ENCODE peak calls at places on chromosomes 5 and 9, in four cellular contexts. L is fibroblast of pulmonary artery, B is bronchial epithelial cell, E is esophagus squamous epithelium. O is an unnamed sample.

GRCh38 chr5:8606231-8606630 is 737.3 kb downstream of the MTRR start:
- DNase-seq in B (no peak), L (no peak), E (no peak), O (no peak)

GRCh38 chr5:127536687-127537086 is 19.2 kb downstream of the PRRC1 start:
- DNase-seq in E (no peak), L (peak), B (peak), O (no peak)

GRCh38 chr5:3075309-3075708 is 323.8 kb upstream of the IRX2 start:
- DNase-seq in B (no peak), E (no peak), L (no peak), O (no peak)

GRCh38 chr5:179256229-179257189 is 88.8 kb downstream of the ADAMTS2 start:
- DNase-seq in L (no peak), E (no peak), B (no peak), O (no peak)

GRCh38 chr5:125673359-125673950 is 749.8 kb upstream of the GRAMD2B start:
- DNase-seq in E (no peak), L (no peak), B (no peak), O (no peak)

GRCh38 chr9:30243467-30243866 is 2141.0 kb upstream of the ACO1 start:
- DNase-seq in E (no peak), L (no peak), B (no peak), O (no peak)

GRCh38 chr5:96333397-96333790 is 99.7 kb downstream of the PCSK1 start:
- DNase-seq in E (no peak), B (no peak), L (no peak), O (no peak)

GRCh38 chr5:111197523-111197922 is 26.7 kb upstream of the CAMK4 start:
- DNase-seq in E (no peak), L (peak), B (no peak), O (no peak)

GRCh38 chr9:89281106-89281505 is 29.9 kb upstream of the CKS2 start:
- DNase-seq in B (no peak), E (no peak), L (no peak), O (no peak)

GRCh38 chr5:91059409-91059808 is 323.7 kb downstream of the ARRDC3 start:
- DNase-seq in L (no peak), B (peak), E (no peak), O (peak)

GRCh38 chr5:65722575-65723424 is 795 bp downstream of the NLN start:
- DNase-seq in B (peak), L (peak), E (no peak), O (peak)

GRCh38 chr5:54024466-54024865 is 285.9 kb downstream of the ARL15 start:
- DNase-seq in L (peak), E (no peak), B (peak), O (peak)

GRCh38 chr5:145835839-145836222 is 689 bp upstream of the PRELID2 start:
- DNase-seq in E (no peak), L (no peak), B (no peak), O (no peak)

GRCh38 chr5:95223859-95224258 is 61.0 kb downstream of the MCTP1 start:
- DNase-seq in L (no peak), B (no peak), E (no peak), O (no peak)

GRCh38 chr5:169576181-169576598 is 7.4 kb upstream of the SPDL1 start:
- DNase-seq in E (no peak), B (peak), L (peak), O (peak)

GRCh38 chr5:81971086-81971693 is 633 bp upstream of the ATG10 start:
- DNase-seq in L (peak), E (no peak), B (peak), O (peak)

GRCh38 chr9:88179080-88179521 is 40.8 kb upstream of the SPATA31C2 start:
- DNase-seq in L (no peak), E (no peak), B (no peak), O (no peak)

GRCh38 chr5:134833340-134834032 is 12.3 kb upstream of the C5orf24 start:
- DNase-seq in E (no peak), L (peak), B (no peak), O (no peak)

GRCh38 chr5:125140220-125140619 is 393.8 kb upstream of the ZNF608 start:
- DNase-seq in B (no peak), L (no peak), E (no peak), O (no peak)

GRCh38 chr9:84759300-84759750 is 89.8 kb downstream of the NTRK2 start:
- DNase-seq in B (peak), E (no peak), L (no peak), O (peak)

GRCh38 chr5:29005386-29005785 is 1967.0 kb upstream of the CDH9 start:
- DNase-seq in L (no peak), B (no peak), E (no peak), O (no peak)

GRCh38 chr5:9898319-9898718 is 268.2 kb upstream of the TAS2R1 start:
- DNase-seq in B (peak), L (peak), E (no peak), O (peak)

GRCh38 chr9:128881884-128882676 is at the start of the genes KYAT1 and LRRC8A:
- DNase-seq in L (peak), E (peak), B (peak), O (peak)

GRCh38 chr9:90942555-90942954 is 140.9 kb downstream of the SYK start:
- DNase-seq in E (no peak), B (peak), L (no peak), O (peak)

GRCh38 chr5:169942181-169942580 is 38.1 kb downstream of the INSYN2B start:
- DNase-seq in L (no peak), E (no peak), B (no peak), O (no peak)

GRCh38 chr9:74783408-74783807 is 104.3 kb downstream of the TRPM6 start:
- DNase-seq in E (no peak), B (peak), L (peak), O (peak)

GRCh38 chr9:5008206-5008605 is 23.1 kb downstream of the JAK2 start:
- DNase-seq in L (no peak), E (no peak), B (peak), O (no peak)

GRCh38 chr5:63131618-63132285 is 553.1 kb downstream of the LRRC70 start:
- DNase-seq in E (no peak), L (peak), B (peak), O (peak)

GRCh38 chr5:132263548-132264261 is 6.2 kb downstream of the PDLIM4 start:
- DNase-seq in E (no peak), B (peak), L (peak), O (peak)

GRCh38 chr5:76641514-76642120 is 18.4 kb upstream of the F2RL2 start:
- DNase-seq in B (peak), L (peak), E (peak), O (peak)

GRCh38 chr5:150645070-150645700 is 4.7 kb downstream of the SYNPO start:
- DNase-seq in E (no peak), B (no peak), L (peak), O (no peak)

GRCh38 chr9:111815200-111816070 is 20.7 kb upstream of the SHOC1 start:
- DNase-seq in B (peak), E (no peak), L (no peak), O (peak)

GRCh38 chr9:115133649-115134048 is 15.7 kb upstream of the TNC start:
- DNase-seq in B (peak), L (peak), E (no peak), O (no peak)

GRCh38 chr5:155943516-155944407 is 383.2 kb upstream of the SGCD start:
- DNase-seq in L (peak), E (no peak), B (peak), O (peak)

GRCh38 chr5:164763211-164763610 is 1257.8 kb downstream of the MAT2B start:
- DNase-seq in B (no peak), L (no peak), E (no peak), O (no peak)

GRCh38 chr5:178078197-178078995 is 34.9 kb upstream of the N4BP3 start:
- DNase-seq in E (no peak), L (peak), B (peak), O (peak)

GRCh38 chr5:178072749-178073148 is 40.6 kb upstream of the N4BP3 start:
- DNase-seq in L (no peak), E (no peak), B (no peak), O (no peak)

GRCh38 chr5:178077751-178078150 is 35.6 kb upstream of the N4BP3 start:
- DNase-seq in L (no peak), E (no peak), B (no peak), O (no peak)

GRCh38 chr5:178071108-178071507 is 42.2 kb upstream of the N4BP3 start:
- DNase-seq in E (no peak), B (no peak), L (no peak), O (no peak)

GRCh38 chr5:178074266-178074952 is 38.9 kb upstream of the N4BP3 start:
- DNase-seq in B (no peak), E (no peak), L (no peak), O (no peak)
- TF ChIP-seq CTCF in B (no peak), E (no peak), L (no peak), O (no peak)

DNA sequence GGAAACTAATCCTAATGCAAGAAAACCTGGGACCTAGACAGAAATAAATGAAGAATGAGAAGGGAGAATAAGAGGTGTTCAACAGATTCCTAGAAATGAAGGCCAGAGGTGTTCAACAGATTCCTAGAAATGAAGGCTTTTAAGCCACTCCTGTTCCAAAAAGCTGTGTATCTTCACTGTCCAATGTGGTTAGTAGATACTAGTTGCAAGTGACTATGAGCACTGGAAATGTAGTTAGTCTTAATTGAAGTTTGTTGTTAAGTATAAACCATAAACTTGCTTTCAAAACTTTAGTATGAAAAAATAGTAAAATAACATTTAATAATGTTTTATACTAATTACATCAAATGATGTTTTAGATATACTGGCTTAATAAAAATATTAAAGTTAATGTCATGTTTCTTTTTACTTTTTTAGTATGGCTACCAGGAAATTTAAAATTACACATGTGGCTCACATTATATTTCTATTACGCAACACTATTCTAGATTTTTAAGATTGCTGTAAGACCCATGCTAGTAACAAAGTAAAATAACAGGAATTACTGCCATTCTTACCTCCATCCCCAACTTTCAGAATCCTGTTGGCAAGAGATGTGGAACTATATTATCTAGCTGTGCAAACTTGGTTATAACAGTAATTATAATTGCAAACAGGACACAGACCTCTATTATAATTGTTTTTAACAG is 57.5 kb downstream of the RICTOR start:
- DNase-seq in L (no peak), E (no peak), B (no peak), O (no peak)
- H3K4me3 ChIP-seq in L (no peak), E (no peak), B (no peak), O (no peak)

GRCh38 chr5:22649076-22649475 is 204.1 kb downstream of the CDH12 start:
- DNase-seq in L (peak), E (no peak), B (peak), O (peak)

GRCh38 chr5:22651355-22651754 is 201.8 kb downstream of the CDH12 start:
- DNase-seq in E (no peak), L (no peak), B (no peak), O (no peak)
- TF ChIP-seq CTCF in E (no peak), L (no peak), B (no peak), O (no peak)

GRCh38 chr5:6448622-6449464 is at the start of gene UBE2QL1:
- DNase-seq in E (no peak), L (no peak), B (no peak), O (peak)

GRCh38 chr5:6446626-6447309 is 1.9 kb upstream of the UBE2QL1 start:
- DNase-seq in E (no peak), L (no peak), B (no peak), O (no peak)

GRCh38 chr5:6449465-6450158 is 953 bp downstream of the UBE2QL1 start:
- DNase-seq in L (no peak), E (no peak), B (no peak), O (no peak)

GRCh38 chr5:6447384-6448140 is 1.1 kb upstream of the UBE2QL1 start:
- DNase-seq in B (no peak), E (no peak), L (no peak), O (no peak)

GRCh38 chr5:6448141-6448491 is 543 bp upstream of the UBE2QL1 start:
- DNase-seq in L (no peak), E (no peak), B (no peak), O (no peak)
- H3K4me3 ChIP-seq in L (no peak), E (no peak), B (no peak), O (no peak)

GRCh38 chr5:142222881-142223558 is 101.8 kb downstream of the SPRY4 start:
- DNase-seq in B (no peak), L (no peak), E (no peak), O (no peak)
- TF ChIP-seq CTCF in B (no peak), L (no peak), E (no peak), O (no peak)

GRCh38 chr9:77987104-77987656 is 44.4 kb downstream of the GNAQ start:
- DNase-seq in E (no peak), L (no peak), B (no peak), O (no peak)
- H3K4me3 ChIP-seq in E (no peak), L (no peak), B (no peak), O (no peak)

GRCh38 chr5:7464182-7464581 is 68.2 kb downstream of the ADCY2 start:
- DNase-seq in E (no peak), B (no peak), L (no peak), O (no peak)
- TF ChIP-seq CTCF in E (no peak), B (no peak), L (no peak), O (no peak)

DNA sequence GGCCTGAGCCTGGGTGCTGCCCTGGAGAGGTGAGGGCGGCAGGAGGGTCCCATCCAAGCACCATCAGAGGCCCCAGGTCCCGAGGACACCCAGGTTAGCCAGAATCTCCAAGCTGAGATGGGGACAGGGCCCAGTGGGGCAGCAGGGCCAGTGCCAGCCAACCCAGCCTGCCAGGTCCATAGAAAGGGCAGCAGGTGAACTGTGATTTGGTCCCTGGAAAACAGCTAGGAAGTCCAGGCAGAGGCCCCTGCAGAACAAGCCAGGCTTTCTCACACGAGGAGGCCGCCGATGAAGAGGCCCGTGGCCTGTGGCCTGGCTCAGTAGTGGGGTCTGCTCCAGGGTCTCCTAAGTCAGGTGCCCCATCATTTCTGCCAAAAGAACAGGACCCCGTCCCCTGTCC is 2.0 kb downstream of the AGPAT2 start:
- DNase-seq in E (no peak), L (no peak), B (no peak), O (no peak)
- H3K4me3 ChIP-seq in E (peak), L (peak), B (no peak), O (no peak)

GRCh38 chr9:38417003-38417965 is 7.0 kb downstream of the IGFBPL1 start:
- DNase-seq in L (no peak), B (peak), E (no peak), O (peak)
- TF ChIP-seq CTCF in L (peak), B (peak), E (peak), O (peak)

DNA sequence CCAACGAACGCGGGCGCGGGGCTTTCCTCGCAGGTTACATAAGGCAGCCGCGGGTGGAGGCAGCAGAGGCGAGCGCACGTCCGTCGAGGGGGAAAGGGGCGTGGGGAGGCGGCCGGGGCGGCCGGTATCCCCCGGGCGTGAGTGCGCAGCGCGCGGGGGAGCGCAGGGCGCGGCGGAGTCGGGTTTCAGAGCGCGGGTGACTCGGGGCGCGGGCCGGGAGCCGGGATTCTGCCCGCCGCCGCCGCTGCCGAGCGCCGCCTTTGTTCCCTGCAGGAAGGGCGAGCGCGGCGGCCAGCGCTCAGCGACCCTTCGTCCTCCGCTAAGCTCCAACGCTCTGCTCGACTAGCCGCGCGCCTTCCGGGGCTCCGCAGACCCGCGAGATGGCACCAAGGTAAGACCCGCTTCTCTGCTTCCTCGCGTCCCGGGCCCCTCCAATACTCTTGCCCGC is at the start of gene COL15A1:
- DNase-seq in B (no peak), E (no peak), L (no peak), O (no peak)
- H3K4me3 ChIP-seq in B (no peak), E (peak), L (peak), O (no peak)